ENCODE peak calls at places on chromosome 9, in ten cellular contexts. V is fibroblast of the aortic adventitia, X is stomach, T is cardiac muscle cell, S is WTC11, O is fibroblast of pulmonary artery, P is colonic mucosa, C is fibroblast of lung, W is GM06990, Z is HFF-Myc. J is an unnamed sample.

GRCh38 chr9:135551031-135551430 is 5.1 kb downstream of the OBP2A start:
- DNase-seq in C (no peak), Z (no peak), S (no peak), O (no peak), T (no peak), P (no peak), X (no peak), W (no peak), V (no peak), J (no peak)

GRCh38 chr9:18459958-18460584 is 13.9 kb upstream of the ADAMTSL1 start:
- DNase-seq in W (no peak), X (no peak), C (peak; percentile 95), Z (peak; percentile 84), V (peak; percentile 97), O (peak; percentile 95), S (no peak), P (no peak), T (no peak), J (no peak)

GRCh38 chr9:83280259-83280658 is 217.3 kb upstream of the RASEF start:
- DNase-seq in Z (no peak), C (peak; percentile 55), P (no peak), T (no peak), O (no peak), S (no peak), X (no peak), V (no peak), W (no peak), J (no peak)

GRCh38 chr9:78031271-78031825 is at the start of gene GNAQ:
- DNase-seq in X (no peak), V (no peak), P (no peak), O (no peak), S (peak; percentile 46), W (no peak), C (no peak), T (peak; percentile 68), Z (no peak), J (peak; percentile 76)

GRCh38 chr9:74524289-74524688 is 27.2 kb downstream of the RORB start:
- DNase-seq in C (no peak), P (no peak), W (no peak), T (no peak), O (no peak), X (no peak), Z (no peak), V (no peak), S (no peak), J (no peak)

GRCh38 chr9:81585191-81585763 is 104.1 kb downstream of the TLE1 start:
- DNase-seq in T (no peak), X (no peak), C (no peak), W (no peak), S (no peak), O (no peak), P (no peak), V (no peak), Z (no peak), J (no peak)

GRCh38 chr9:71162136-71162535 is 40.7 kb upstream of the TRPM3 start:
- DNase-seq in Z (no peak), P (no peak), X (no peak), S (no peak), V (no peak), O (no peak), T (no peak), W (no peak), C (no peak), J (no peak)

GRCh38 chr9:85290019-85290418 is 451.7 kb downstream of the AGTPBP1 start:
- DNase-seq in W (no peak), O (no peak), V (no peak), S (no peak), X (no peak), P (no peak), C (no peak), Z (no peak), T (no peak), J (no peak)

GRCh38 chr9:87149794-87150193 is 202.5 kb upstream of the GAS1 start:
- DNase-seq in T (no peak), O (no peak), X (no peak), V (no peak), Z (peak; percentile 86), P (no peak), W (no peak), C (peak; percentile 20), S (no peak), J (no peak)

GRCh38 chr9:107131108-107131799 is 151.8 kb upstream of the RAD23B start:
- DNase-seq in V (no peak), P (no peak), C (no peak), X (no peak), S (no peak), W (no peak), Z (no peak), O (no peak), T (no peak), J (no peak)

GRCh38 chr9:2174911-2175310 is 159.8 kb downstream of the SMARCA2 start:
- DNase-seq in T (no peak), V (no peak), O (no peak), Z (no peak), S (no peak), P (no peak), C (no peak), X (no peak), W (no peak), J (no peak)

GRCh38 chr9:13213337-13213736 is 66.2 kb downstream of the MPDZ start:
- DNase-seq in Z (peak; percentile 2), S (no peak), W (no peak), P (no peak), C (peak; percentile 26), O (peak; percentile 67), X (no peak), T (no peak), V (peak; percentile 68), J (no peak)
- TF ChIP-seq CTCF in Z (no peak), S (no peak), W (peak; percentile 9), P (no peak), C (peak; percentile 30), O (peak; percentile 39), X (peak; percentile 13), T (peak; percentile 37), V (peak; percentile 43), J (peak; percentile 61)

DNA sequence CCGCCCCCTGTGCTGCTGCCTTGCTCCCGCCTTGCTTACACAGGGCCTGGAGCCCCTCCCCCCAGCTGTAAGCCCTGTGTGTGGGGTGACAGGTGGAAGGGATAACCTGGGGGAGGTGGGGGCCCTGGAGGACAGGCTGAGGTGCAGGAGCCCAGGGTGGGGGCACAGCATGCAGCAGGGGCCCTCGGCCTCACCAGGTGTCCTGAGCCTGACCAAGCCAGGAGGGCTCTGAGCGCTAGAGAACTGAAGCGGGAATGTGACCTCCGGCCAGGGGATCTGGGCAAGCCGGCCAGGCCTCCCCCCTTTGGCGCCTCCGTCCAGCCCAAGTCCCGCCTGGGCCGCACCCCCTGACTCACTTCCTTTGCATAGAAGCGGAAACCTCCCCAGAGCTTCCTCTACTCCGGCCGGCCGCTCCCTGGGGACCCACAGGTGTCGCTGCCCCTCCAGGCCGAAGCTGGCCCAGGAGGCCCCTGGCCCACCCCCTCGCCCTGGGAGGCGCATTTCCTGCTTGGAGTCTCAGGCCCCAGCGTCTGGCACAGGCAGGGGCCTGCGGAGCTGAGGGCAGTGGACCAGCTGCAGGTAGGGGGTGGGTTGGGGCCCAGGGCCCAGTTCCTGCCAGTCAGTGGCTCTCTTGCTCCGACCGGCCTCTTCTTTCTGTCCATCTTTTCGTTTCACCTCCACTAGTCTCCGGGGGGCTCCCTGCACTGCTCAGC is at the start of gene TOR4A:
- DNase-seq in Z (peak; percentile 72), S (peak; percentile 76), X (peak; percentile 92), T (peak; percentile 85), V (peak; percentile 84), O (peak; percentile 94), P (peak; percentile 94), W (peak; percentile 85), C (peak; percentile 87), J (peak; percentile 79)
- TF ChIP-seq CTCF in Z (peak; percentile 41), S (no peak), X (peak; percentile 13), T (peak; percentile 12), V (peak; percentile 9), O (peak; percentile 8), P (peak; percentile 12), W (peak; percentile 41), C (no peak), J (no peak)

GRCh38 chr9:126397056-126397455 is 70.4 kb downstream of the MVB12B start:
- DNase-seq in S (no peak), X (peak; percentile 50), Z (no peak), P (no peak), O (no peak), W (peak; percentile 61), C (no peak), V (no peak), T (no peak), J (no peak)
- TF ChIP-seq CTCF in S (no peak), X (no peak), Z (no peak), P (no peak), O (no peak), W (peak; percentile 3), C (no peak), V (peak; percentile 15), T (no peak), J (peak; percentile 48)

DNA sequence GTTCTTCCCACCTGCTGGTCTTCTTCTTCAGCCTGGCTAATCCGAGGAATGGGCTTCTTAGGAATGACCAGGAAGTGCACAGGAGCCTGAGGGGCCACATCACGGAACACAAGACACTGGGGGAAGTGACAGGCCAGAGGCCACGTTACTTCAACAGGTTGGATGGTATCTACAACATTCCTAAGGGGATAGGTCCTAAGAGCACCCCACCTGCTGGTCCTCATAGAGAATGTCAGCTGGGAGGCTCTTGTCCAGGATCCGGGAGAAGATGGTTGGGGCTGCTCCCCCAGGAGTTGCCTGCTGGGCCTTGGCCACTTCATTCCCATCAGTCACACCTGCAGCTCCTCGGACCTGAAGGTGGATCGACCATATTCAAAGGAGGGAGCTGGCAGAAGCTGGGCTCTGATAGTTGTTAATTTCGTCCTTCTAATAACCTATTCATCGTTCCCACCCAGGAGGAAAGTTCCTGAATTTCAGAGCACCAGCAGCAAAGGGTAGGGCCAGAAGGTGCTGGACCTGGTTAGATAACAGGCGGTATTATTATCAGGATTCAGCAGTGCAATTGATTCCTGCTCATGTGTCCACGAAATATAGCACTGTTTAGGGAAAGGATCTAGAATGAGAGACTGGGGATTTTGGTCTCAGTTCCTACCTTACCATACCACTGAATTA is 1.3 kb downstream of the HINT2 start:
- DNase-seq in S (peak; percentile 41), V (peak; percentile 25), C (peak; percentile 38), T (no peak), Z (no peak), O (peak; percentile 43), W (no peak), X (no peak), P (no peak), J (no peak)
- TF ChIP-seq CTCF in S (peak; percentile 46), V (peak; percentile 37), C (peak; percentile 31), T (peak; percentile 33), Z (peak; percentile 39), O (peak; percentile 37), W (peak; percentile 23), X (no peak), P (no peak), J (peak; percentile 48)

GRCh38 chr9:104775574-104775936 is 11.6 kb downstream of the NIPSNAP3B start:
- DNase-seq in T (no peak), P (no peak), Z (no peak), W (no peak), X (no peak), C (no peak), S (no peak), O (no peak), V (no peak), J (no peak)
- TF ChIP-seq CTCF in T (no peak), P (no peak), Z (no peak), W (no peak), X (no peak), C (no peak), S (no peak), O (no peak), V (no peak), J (no peak)

J was measured in type B pancreatic cell.